ENCODE peak calls at places on chromosomes 3 and 15, in seven cellular contexts. N is heart right ventricle, B is H1, X is fibroblast of pulmonary artery, P is endodermal cell, W is fibroblast of lung, Y is mammary epithelial cell. Z is an unnamed sample.

GRCh38 chr15:100879461-100880138 is at the start of gene ALDH1A3:
- DNase-seq in B (no peak), Y (peak; percentile 81), W (peak; percentile 70), N (peak; percentile 29), P (peak; percentile 81), X (peak; percentile 71), Z (no peak)

GRCh38 chr15:50229336-50229735 is 36.2 kb downstream of the HDC start:
- DNase-seq in P (no peak), Y (no peak), W (no peak), X (peak; percentile 8), N (no peak), B (no peak), Z (peak; percentile 57)

GRCh38 chr15:92158426-92158825 is 235.3 kb upstream of the ST8SIA2 start:
- DNase-seq in N (no peak), P (peak; percentile 86), Y (peak; percentile 88), X (no peak), W (peak; percentile 44), B (no peak), Z (no peak)

GRCh38 chr3:127408022-127408683 is 120.3 kb upstream of the PRR20G start:
- DNase-seq in N (peak; percentile 4), P (peak; percentile 39), B (no peak), Y (no peak), X (no peak), W (no peak), Z (no peak)

GRCh38 chr3:5016218-5017161 is 37.3 kb downstream of the BHLHE40 start:
- DNase-seq in X (peak; percentile 68), Y (peak; percentile 67), B (no peak), W (peak; percentile 79), P (peak; percentile 82), N (peak; percentile 65), Z (peak; percentile 65)

GRCh38 chr15:69701198-69701597 is 248.6 kb downstream of the RPLP1 start:
- DNase-seq in Y (no peak), W (no peak), X (no peak), N (no peak), P (no peak), B (no peak), Z (no peak)

GRCh38 chr3:127411083-127411727 is 123.4 kb upstream of the PRR20G start:
- DNase-seq in X (no peak), N (no peak), P (peak; percentile 85), Y (no peak), B (no peak), W (no peak), Z (no peak)

GRCh38 chr3:171169443-171169842 is 142.9 kb upstream of the SLC2A2 start:
- DNase-seq in X (no peak), W (no peak), B (no peak), N (no peak), P (no peak), Y (no peak), Z (no peak)

GRCh38 chr3:58168498-58168897 is 42.3 kb downstream of the DNASE1L3 start:
- DNase-seq in N (no peak), W (no peak), X (no peak), B (no peak), P (no peak), Y (no peak), Z (no peak)

GRCh38 chr3:155556531-155556930 is 188.3 kb downstream of the PLCH1 start:
- DNase-seq in X (no peak), Y (no peak), N (no peak), P (no peak), W (peak; percentile 47), B (no peak), Z (no peak)

GRCh38 chr3:141529256-141530132 is 42.7 kb downstream of the RASA2 start:
- DNase-seq in P (no peak), B (no peak), N (no peak), W (no peak), X (no peak), Y (peak; percentile 13), Z (no peak)
- H3K4me3 ChIP-seq in P (no peak overlapping the region), B (no peak overlapping the region), N (no peak overlapping the region), W (no peak overlapping the region), X (peak overlapping the region; percentile 33), Y (no peak overlapping the region), Z (no peak overlapping the region)

GRCh38 chr3:44421280-44421679 is 56.2 kb downstream of the ZNF445 start:
- DNase-seq in N (no peak), B (no peak), X (no peak), Y (no peak), P (peak; percentile 29), W (no peak), Z (no peak)

GRCh38 chr3:44420676-44421075 is 56.8 kb downstream of the ZNF445 start:
- DNase-seq in P (no peak), N (no peak), Y (no peak), W (no peak), X (no peak), B (no peak), Z (no peak)

GRCh38 chr3:44418549-44418948 is 58.9 kb downstream of the ZNF445 start:
- DNase-seq in B (no peak), N (no peak), Y (no peak), P (peak; percentile 77), X (no peak), W (no peak), Z (no peak)

GRCh38 chr3:44419923-44420650 is 57.4 kb downstream of the ZNF445 start:
- DNase-seq in Y (no peak), B (no peak), W (no peak), X (no peak), N (no peak), P (peak; percentile 24), Z (no peak)

DNA sequence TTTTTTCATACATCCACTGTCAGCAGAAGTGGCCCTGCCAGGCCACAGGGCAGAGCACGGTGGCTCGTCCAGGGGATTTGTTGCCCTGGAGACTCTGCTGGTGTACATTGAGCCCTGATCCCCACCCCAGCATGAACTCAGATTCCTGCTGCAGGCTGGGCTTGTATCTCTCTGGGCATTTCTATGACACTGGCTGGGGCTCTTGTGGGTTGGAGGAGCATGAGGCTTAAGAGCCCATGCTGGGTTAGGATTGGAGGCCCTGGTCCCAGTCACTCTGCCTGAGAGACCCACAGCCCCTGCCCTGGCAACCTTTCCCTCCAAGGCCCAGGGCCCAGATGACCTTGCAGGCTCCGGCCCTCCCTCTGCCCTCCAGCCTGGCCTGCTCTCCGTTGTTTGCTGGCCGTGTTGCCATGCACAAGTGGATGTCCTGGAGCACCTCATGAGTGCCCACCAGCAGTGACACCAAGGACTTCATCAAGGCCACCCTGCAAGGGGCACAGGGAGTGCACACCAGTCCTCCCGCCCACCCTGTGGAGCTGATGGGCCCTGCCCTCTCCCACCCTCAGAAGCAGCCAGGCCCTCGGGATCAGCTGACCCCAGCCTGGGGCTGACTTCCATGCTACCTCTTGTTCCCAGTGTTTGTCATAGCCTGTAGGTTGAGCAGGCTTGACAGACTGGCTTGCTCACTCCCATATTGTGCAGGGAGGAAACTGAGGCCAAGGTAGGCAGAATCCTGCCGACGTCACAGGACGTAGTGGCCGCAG is 58.1 kb downstream of the ZNF445 start:
- DNase-seq in P (peak; percentile 17), B (no peak), X (no peak), N (no peak), W (no peak), Y (no peak), Z (no peak)
- TF ChIP-seq CTCF in P (no peak), B (no peak), X (no peak), N (no peak), W (no peak), Y (no peak), Z (no peak)

GRCh38 chr15:89377042-89377841 is 42.6 kb upstream of the POLG start:
- DNase-seq in W (no peak), X (no peak), B (no peak), N (no peak), P (peak; percentile 60), Y (no peak), Z (no peak)

GRCh38 chr15:89379818-89380217 is 45.2 kb upstream of the POLG start:
- DNase-seq in P (peak; percentile 50), B (no peak), X (no peak), Y (peak; percentile 95), N (no peak), W (no peak), Z (no peak)

GRCh38 chr15:89377842-89378698 is 43.4 kb upstream of the POLG start:
- DNase-seq in B (no peak), W (no peak), N (no peak), P (peak; percentile 78), Y (peak; percentile 57), X (no peak), Z (no peak)

GRCh38 chr15:89379423-89379735 is 44.8 kb upstream of the POLG start:
- DNase-seq in B (no peak), X (no peak), P (peak; percentile 66), Y (no peak), N (no peak), W (no peak), Z (no peak)

GRCh38 chr15:89378699-89379422 is 44.2 kb upstream of the POLG start:
- DNase-seq in X (no peak), Y (no peak), W (no peak), B (no peak), N (no peak), P (no peak), Z (no peak)
- H3K4me3 ChIP-seq in X (no peak overlapping the region), Y (no peak overlapping the region), W (no peak overlapping the region), B (peak overlapping the region; percentile 32), N (peak overlapping the region; percentile 34), P (no peak overlapping the region), Z (no peak overlapping the region)

DNA sequence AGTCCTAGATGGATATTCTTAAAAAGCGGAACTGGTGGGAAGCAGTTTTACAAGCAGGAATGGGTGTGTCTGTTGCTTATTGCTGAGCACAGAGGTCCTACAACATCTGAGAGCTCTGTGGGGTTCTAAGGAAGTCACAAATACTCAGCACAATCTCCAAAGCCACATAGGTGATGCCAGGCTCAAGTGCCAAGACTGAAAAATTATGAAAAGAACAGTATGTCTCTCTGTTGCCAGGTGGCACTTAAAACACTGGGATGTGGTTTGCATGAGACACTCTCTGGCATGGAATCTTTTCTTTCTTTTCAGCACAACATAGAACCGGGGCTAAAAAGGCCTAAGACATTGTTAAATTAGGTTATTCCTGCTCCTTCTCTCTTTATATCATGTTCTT is 127.3 kb upstream of the PRICKLE2 start:
- DNase-seq in X (no peak), B (no peak), N (no peak), P (no peak), Y (no peak), W (peak; percentile 54), Z (no peak)
- TF ChIP-seq CTCF in X (no peak), B (no peak), N (no peak), P (no peak), Y (no peak), W (no peak), Z (no peak)

GRCh38 chr3:142087676-142088075 is 61.7 kb downstream of the TFDP2 start:
- DNase-seq in B (no peak), X (peak; percentile 28), N (no peak), Y (peak; percentile 62), P (no peak), W (peak; percentile 80), Z (peak; percentile 69)

GRCh38 chr3:142086581-142087090 is 62.7 kb downstream of the TFDP2 start:
- DNase-seq in P (no peak), W (no peak), X (no peak), N (no peak), Y (no peak), B (no peak), Z (no peak)

DNA sequence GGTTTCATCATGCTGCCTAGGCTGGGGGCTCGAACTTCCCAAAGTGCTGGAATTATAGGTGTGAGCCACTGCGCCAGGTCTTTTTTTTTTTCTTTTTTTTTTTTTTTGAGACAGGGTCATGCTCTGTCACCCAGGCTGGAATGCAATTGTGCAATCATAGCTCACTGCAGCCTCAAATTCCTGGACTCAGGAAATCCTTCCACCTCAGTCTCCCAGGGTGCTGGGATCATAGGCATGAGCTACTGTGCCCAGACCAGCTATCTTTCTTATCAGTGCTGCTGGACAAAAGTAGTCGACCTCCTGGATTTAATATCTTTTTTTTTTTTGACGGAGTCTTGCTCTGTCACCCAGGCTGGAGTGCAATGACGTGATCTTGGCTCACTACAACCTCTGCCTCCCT is 60.8 kb downstream of the TFDP2 start:
- DNase-seq in N (no peak), P (no peak), Y (no peak), W (peak; percentile 48), B (no peak), X (peak; percentile 36), Z (peak; percentile 11)
- H3K4me3 ChIP-seq in N (no peak overlapping the region), P (no peak overlapping the region), Y (no peak overlapping the region), W (no peak overlapping the region), B (no peak overlapping the region), X (no peak overlapping the region), Z (no peak overlapping the region)

Z was measured in fibroblast of mammary gland.